ENCODE peak calls at places on chromosomes 2 and 18, in six cellular contexts. P is GM12891, B is HepG2, I is H1, G is K562, O is GM12878. Q is an unnamed sample.

GRCh38 chr18:364221-364620 is 96.4 kb upstream of the THOC1 start:
- DNase-seq in P (no peak), B (no peak), I (no peak), G (no peak), O (no peak), Q (no peak)

GRCh38 chr2:16112972-16113560 is 172.7 kb downstream of the MYCN start:
- DNase-seq in P (no peak), B (no peak), I (no peak), G (no peak), O (no peak), Q (no peak)

GRCh38 chr2:240948905-240949790 is 43.0 kb downstream of the CROCC2 start:
- DNase-seq in P (no peak), B (no peak), I (peak), G (no peak), O (no peak), Q (no peak)

GRCh38 chr2:105344704-105345345 is 7.5 kb downstream of the C2orf49 start:
- DNase-seq in P (no peak), B (peak), I (no peak), G (no peak), O (no peak), Q (no peak)

GRCh38 chr2:109438773-109439191 is 175.0 kb downstream of the SEPTIN10 start:
- DNase-seq in P (no peak), B (no peak), I (no peak), G (no peak), O (no peak), Q (no peak)

GRCh38 chr2:163453920-163454319 is 281.9 kb downstream of the FIGN start:
- DNase-seq in P (no peak), B (no peak), I (no peak), G (no peak), O (no peak), Q (no peak)

GRCh38 chr2:105751272-105751671 is 6.6 kb downstream of the NCK2 start:
- DNase-seq in P (no peak), B (no peak), I (no peak), G (no peak), O (no peak), Q (no peak)

GRCh38 chr18:48786621-48787522 is 163.9 kb downstream of the SMAD7 start:
- DNase-seq in P (no peak), B (no peak), I (no peak), G (no peak), O (no peak), Q (no peak)

GRCh38 chr2:158676696-158677095 is 118.4 kb upstream of the DAPL1 start:
- DNase-seq in P (no peak), B (no peak), I (no peak), G (no peak), O (no peak), Q (no peak)

GRCh38 chr18:59264651-59265245 is 8.5 kb downstream of the RAX start:
- DNase-seq in P (no peak), B (no peak), I (peak), G (no peak), O (no peak), Q (no peak)

GRCh38 chr2:113877651-113878594 is 12.0 kb upstream of the ACTR3 start:
- DNase-seq in P (no peak), B (peak), I (no peak), G (peak), O (no peak), Q (no peak)

GRCh38 chr2:58521803-58522602 is 280.9 kb upstream of the FANCL start:
- DNase-seq in P (no peak), B (no peak), I (no peak), G (no peak), O (no peak), Q (no peak)

GRCh38 chr2:105325389-105325963 is 4.1 kb downstream of the TGFBRAP1 start:
- DNase-seq in P (no peak), B (no peak), I (no peak), G (no peak), O (no peak), Q (no peak)

GRCh38 chr2:28960401-28960800 is 20.7 kb upstream of the TOGARAM2 start:
- DNase-seq in P (no peak), B (no peak), I (no peak), G (no peak), O (no peak), Q (no peak)

GRCh38 chr2:26068602-26069298 is 34.9 kb downstream of the RAB10 start:
- DNase-seq in P (peak), B (peak), I (no peak), G (peak), O (peak), Q (peak)

GRCh38 chr2:164430166-164430783 is 191.0 kb downstream of the GRB14 start:
- DNase-seq in P (no peak), B (peak), I (no peak), G (no peak), O (no peak), Q (no peak)

GRCh38 chr2:157220502-157220901 is 37.0 kb upstream of the GALNT5 start:
- DNase-seq in P (no peak), B (no peak), I (no peak), G (no peak), O (no peak), Q (no peak)

GRCh38 chr2:3493610-3493997 is 25.7 kb downstream of the ADI1 start:
- DNase-seq in P (no peak), B (peak), I (no peak), G (peak), O (no peak), Q (no peak)

GRCh38 chr2:31558401-31559295 is 22.1 kb downstream of the SRD5A2 start:
- DNase-seq in P (no peak), B (peak), I (no peak), G (no peak), O (no peak), Q (no peak)

GRCh38 chr2:234502919-234503285 is 6.0 kb upstream of the ARL4C start:
- DNase-seq in P (no peak), B (no peak), I (no peak), G (no peak), O (no peak), Q (no peak)

GRCh38 chr2:105645031-105645940 is 99.4 kb upstream of the NCK2 start:
- DNase-seq in P (no peak), B (no peak), I (no peak), G (no peak), O (no peak), Q (no peak)

GRCh38 chr18:39701839-39702238 is 2136.2 kb upstream of the CELF4 start:
- DNase-seq in P (no peak), B (peak), I (no peak), G (no peak), O (no peak), Q (no peak)

GRCh38 chr2:119598576-119598975 is 54.3 kb downstream of the CFAP221 start:
- DNase-seq in P (no peak), B (no peak), I (no peak), G (no peak), O (no peak), Q (no peak)

GRCh38 chr2:221758076-221758475 is 186.0 kb upstream of the EPHA4 start:
- DNase-seq in P (no peak), B (no peak), I (no peak), G (no peak), O (no peak), Q (no peak)

GRCh38 chr2:47360937-47361336 is 42.0 kb upstream of the MSH2 start:
- DNase-seq in P (no peak), B (peak), I (no peak), G (peak), O (no peak), Q (no peak)

GRCh38 chr2:79612999-79613398 is 100.1 kb downstream of the CTNNA2 start:
- DNase-seq in P (no peak), B (no peak), I (no peak), G (no peak), O (no peak), Q (no peak)

GRCh38 chr18:50805732-50806131 is 14.1 kb downstream of the MRO start:
- DNase-seq in P (no peak), B (no peak), I (no peak), G (no peak), O (no peak), Q (no peak)

GRCh38 chr2:112031473-112031872 is 23.6 kb upstream of the TMEM87B start:
- DNase-seq in P (no peak), B (no peak), I (peak), G (no peak), O (no peak), Q (no peak)

GRCh38 chr2:200575957-200576356 is 9.9 kb upstream of the AOX1 start:
- DNase-seq in P (no peak), B (no peak), I (no peak), G (no peak), O (no peak), Q (no peak)

GRCh38 chr2:217916504-217917254 is 86.1 kb downstream of the TNS1 start:
- DNase-seq in P (no peak), B (no peak), I (no peak), G (no peak), O (no peak), Q (no peak)

GRCh38 chr2:99488999-99489757 is 639 bp downstream of the REV1 start:
- DNase-seq in P (peak), B (peak), I (peak), G (peak), O (no peak), Q (peak)

GRCh38 chr2:173997269-173997668 is 32.1 kb upstream of the SP3 start:
- DNase-seq in P (peak), B (no peak), I (no peak), G (no peak), O (peak), Q (no peak)

GRCh38 chr2:216015722-216016464 is 2.5 kb upstream of the MREG start:
- DNase-seq in P (no peak), B (no peak), I (no peak), G (no peak), O (peak), Q (peak)

GRCh38 chr2:180662555-180662954 is 317.9 kb upstream of the UBE2E3 start:
- DNase-seq in P (no peak), B (no peak), I (no peak), G (no peak), O (no peak), Q (no peak)

GRCh38 chr2:121748202-121748601 is 7.2 kb upstream of the TSN start:
- DNase-seq in P (no peak), B (peak), I (no peak), G (peak), O (no peak), Q (no peak)

GRCh38 chr2:32611366-32611765 is 16.5 kb upstream of the TTC27 start:
- DNase-seq in P (no peak), B (peak), I (no peak), G (peak), O (no peak), Q (no peak)

GRCh38 chr18:62938006-62938405 is 222.7 kb downstream of the PHLPP1 start:
- DNase-seq in P (no peak), B (no peak), I (no peak), G (no peak), O (no peak), Q (no peak)

GRCh38 chr2:191612496-191612895 is 65.4 kb upstream of the NABP1 start:
- DNase-seq in P (no peak), B (no peak), I (no peak), G (no peak), O (no peak), Q (no peak)

DNA sequence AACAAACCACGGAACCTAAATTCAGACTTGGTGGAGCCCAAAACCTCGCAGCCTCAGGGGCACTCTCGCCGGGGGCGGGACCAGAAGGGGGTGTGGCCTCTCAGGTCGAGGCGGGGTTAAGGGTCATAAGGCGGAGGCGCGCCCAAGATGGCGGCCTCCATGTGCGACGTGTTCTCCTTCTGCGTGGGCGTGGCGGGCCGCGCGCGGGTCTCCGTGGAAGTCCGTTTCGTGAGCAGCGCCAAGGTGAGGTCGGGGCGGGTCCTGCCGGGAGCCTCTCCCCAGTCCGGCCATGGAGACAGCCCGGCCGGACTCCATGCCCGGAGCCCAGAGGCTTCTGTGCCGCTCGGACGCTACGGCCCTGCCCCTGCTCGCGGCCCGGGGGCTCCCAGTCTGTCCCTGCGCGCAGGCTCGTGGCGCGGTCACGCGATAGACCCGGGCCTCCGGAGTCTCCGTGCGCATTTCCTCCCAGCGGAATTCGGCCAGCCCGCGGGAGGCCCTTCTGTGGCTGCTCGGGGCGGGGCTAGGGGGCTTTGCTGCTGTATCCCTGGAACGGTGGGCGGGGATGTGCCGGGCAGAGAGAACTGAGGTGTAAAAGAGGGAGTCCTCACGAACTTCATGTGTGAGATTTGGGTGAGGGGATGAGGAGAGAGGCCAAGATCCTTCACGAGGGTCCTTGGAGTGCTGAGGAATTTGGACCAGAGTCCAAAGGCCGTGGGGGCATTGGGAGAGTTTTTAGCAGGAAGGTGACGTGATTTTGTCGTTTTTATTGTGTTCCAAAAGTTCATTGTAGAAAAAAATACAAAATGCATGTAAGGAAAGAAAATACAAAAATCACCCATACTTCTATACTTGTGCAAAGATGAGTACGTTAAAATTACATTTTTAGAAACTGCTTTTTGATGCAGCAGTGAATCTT is at the start of gene SMYD5:
- DNase-seq in P (peak), B (peak), I (peak), G (peak), O (peak), Q (peak)
- TF ChIP-seq POLR2A in P (peak), B (peak), I (peak), G (peak), O (peak), Q (peak)

DNA sequence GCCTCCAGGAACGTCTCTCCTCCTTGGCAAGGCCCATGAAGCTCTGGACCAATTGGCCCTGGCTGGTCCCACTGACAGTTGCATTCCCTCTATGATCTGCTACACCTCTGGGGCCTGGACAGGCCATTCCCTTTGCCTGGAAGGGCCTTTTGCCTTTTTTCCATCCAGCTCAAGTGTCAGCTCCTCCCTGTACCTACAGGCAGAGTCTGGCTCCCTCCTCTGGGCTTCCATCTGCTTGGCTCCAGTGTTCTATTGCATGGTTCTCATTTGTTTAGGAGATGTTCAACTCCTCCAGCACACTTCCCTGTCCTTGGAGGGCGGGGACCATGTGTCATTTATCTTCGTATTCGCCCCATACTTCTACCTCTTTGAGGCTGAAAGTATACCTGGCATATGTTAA is 61.1 kb downstream of the PRKCE start:
- DNase-seq in P (no peak), B (no peak), I (no peak), G (no peak), O (no peak), Q (no peak)
- TF ChIP-seq TAF1 in P (no peak), B (no peak), I (no peak), G (no peak), O (no peak), Q (no peak)

GRCh38 chr2:65957886-65958285 is 477.0 kb upstream of the MEIS1 start:
- DNase-seq in P (no peak), B (no peak), I (no peak), G (no peak), O (no peak), Q (no peak)

GRCh38 chr2:65952966-65953365 is 482.0 kb upstream of the MEIS1 start:
- DNase-seq in P (no peak), B (no peak), I (no peak), G (no peak), O (no peak), Q (no peak)

GRCh38 chr2:65955259-65955658 is 479.7 kb upstream of the MEIS1 start:
- DNase-seq in P (no peak), B (no peak), I (no peak), G (no peak), O (no peak), Q (no peak)

GRCh38 chr2:65957454-65957853 is 477.5 kb upstream of the MEIS1 start:
- DNase-seq in P (no peak), B (no peak), I (peak), G (no peak), O (no peak), Q (no peak)
- TF ChIP-seq POLR2A in P (no peak), B (no peak), I (no peak), G (no peak), O (no peak), Q (no peak)

GRCh38 chr18:70781860-70782453 is 493.1 kb downstream of the SOCS6 start:
- DNase-seq in P (peak), B (peak), I (peak), G (peak), O (peak), Q (peak)
- TF ChIP-seq TAF1 in P (no peak), B (no peak), I (no peak), G (no peak), O (no peak), Q (no peak)